ENCODE peak calls at places on chromosomes 4 and X, in nine cellular contexts. V is suprapubic skin, H is choroid plexus epithelial cell, J is HFF-Myc, P is ovary, K is right atrium auricular region, F is astrocyte, Z is foreskin fibroblast, M is fibroblast of the aortic adventitia. A is an unnamed sample.

GRCh38 chr4:88737304-88738015 is 39.8 kb upstream of the NAP1L5 start:
- DNase-seq in V (no peak), H (peak; percentile 29), J (no peak), P (no peak), K (no peak), F (peak; percentile 84), Z (no peak), M (peak; percentile 29), A (no peak)

GRCh38 chr4:2041234-2042130 is 17.6 kb upstream of the NAT8L start:
- DNase-seq in V (peak; percentile 86), H (peak; percentile 57), J (peak; percentile 41), P (peak; percentile 64), K (peak; percentile 73), F (peak; percentile 13), Z (peak; percentile 94), M (peak; percentile 74), A (no peak)

GRCh38 chr4:156974264-156974663 is 2.7 kb upstream of the PDGFC start:
- DNase-seq in V (no peak), H (peak; percentile 91), J (no peak), P (no peak), K (no peak), F (peak; percentile 94), Z (peak; percentile 75), M (peak; percentile 51), A (no peak)

GRCh38 chr4:137367608-137368007 is 164.7 kb downstream of the PCDH18 start:
- DNase-seq in V (no peak), H (peak; percentile 84), J (peak; percentile 75), P (no peak), K (no peak), F (no peak), Z (peak; percentile 87), M (peak; percentile 80), A (peak; percentile 44)

GRCh38 chr4:127138586-127138985 is 494.2 kb upstream of the INTU start:
- DNase-seq in V (no peak), H (peak; percentile 48), J (no peak), P (no peak), K (no peak), F (peak; percentile 53), Z (no peak), M (no peak), A (no peak)

GRCh38 chrX:28854637-28855036 is 267.4 kb downstream of the IL1RAPL1 start:
- DNase-seq in V (no peak), H (peak; percentile 7), J (no peak), P (no peak), K (no peak), F (peak; percentile 22), Z (no peak), M (peak; percentile 4), A (no peak)

GRCh38 chrX:147476008-147476407 is 435.7 kb upstream of the FMR1 start:
- DNase-seq in V (no peak), H (peak; percentile 1), J (no peak), P (no peak), K (no peak), F (no peak), Z (no peak), M (no peak), A (no peak)

GRCh38 chr4:100789991-100790390 is 272.2 kb upstream of the EMCN start:
- DNase-seq in V (no peak), H (no peak), J (no peak), P (no peak), K (no peak), F (no peak), Z (no peak), M (no peak), A (no peak)

GRCh38 chrX:13050151-13050550 is 5.7 kb upstream of the FAM9C start:
- DNase-seq in V (no peak), H (no peak), J (no peak), P (no peak), K (no peak), F (no peak), Z (no peak), M (no peak), A (no peak)

GRCh38 chr4:125639182-125639621 is 324.4 kb downstream of the FAT4 start:
- DNase-seq in V (no peak), H (peak; percentile 22), J (no peak), P (no peak), K (no peak), F (peak; percentile 16), Z (peak; percentile 70), M (peak; percentile 21), A (no peak)

GRCh38 chrX:16633754-16634153 is 16.2 kb upstream of the S100G start:
- DNase-seq in V (no peak), H (peak; percentile 58), J (no peak), P (no peak), K (no peak), F (peak; percentile 31), Z (no peak), M (peak; percentile 53), A (no peak)

GRCh38 chrX:40479777-40480318 is 100.9 kb upstream of the ATP6AP2 start:
- DNase-seq in V (no peak), H (no peak), J (no peak), P (no peak), K (no peak), F (no peak), Z (no peak), M (no peak), A (no peak)

GRCh38 chr4:184745747-184746531 is 12.0 kb upstream of the CENPU start:
- DNase-seq in V (no peak), H (peak; percentile 94), J (peak; percentile 55), P (peak; percentile 71), K (peak; percentile 86), F (peak; percentile 47), Z (peak; percentile 90), M (peak; percentile 92), A (no peak)

GRCh38 chrX:21666679-21667078 is 8.5 kb upstream of the KLHL34 start:
- DNase-seq in V (no peak), H (no peak), J (no peak), P (no peak), K (no peak), F (peak; percentile 30), Z (no peak), M (no peak), A (peak; percentile 0)
- H3K4me3 ChIP-seq in V (no peak overlapping the region), H (no peak overlapping the region), J (no peak overlapping the region), P (no peak overlapping the region), K (no peak overlapping the region), F (no peak overlapping the region), Z (no peak overlapping the region), M (no peak overlapping the region), A (no peak overlapping the region)

GRCh38 chrX:109774136-109774535 is 41.1 kb upstream of the ACSL4 start:
- DNase-seq in V (no peak), H (peak; percentile 17), J (no peak), P (no peak), K (no peak), F (no peak), Z (peak; percentile 47), M (peak; percentile 70), A (no peak)
- TF ChIP-seq CTCF in V (no peak), H (no peak), J (no peak), P (no peak), K (no peak), F (no peak), Z (no peak), M (no peak), A (no peak)

GRCh38 chrX:25018682-25019081 is 2.9 kb upstream of the ARX start:
- DNase-seq in V (no peak), H (no peak), J (no peak), P (no peak), K (no peak), F (no peak), Z (no peak), M (no peak), A (no peak)

GRCh38 chrX:25019707-25020390 is 4.1 kb upstream of the ARX start:
- DNase-seq in V (no peak), H (no peak), J (no peak), P (no peak), K (no peak), F (no peak), Z (no peak), M (no peak), A (no peak)

GRCh38 chrX:25022499-25023325 is 6.9 kb upstream of the ARX start:
- DNase-seq in V (no peak), H (no peak), J (no peak), P (no peak), K (no peak), F (no peak), Z (no peak), M (no peak), A (no peak)

GRCh38 chrX:25021132-25021498 is 5.3 kb upstream of the ARX start:
- DNase-seq in V (no peak), H (no peak), J (no peak), P (no peak), K (no peak), F (no peak), Z (no peak), M (no peak), A (no peak)

DNA sequence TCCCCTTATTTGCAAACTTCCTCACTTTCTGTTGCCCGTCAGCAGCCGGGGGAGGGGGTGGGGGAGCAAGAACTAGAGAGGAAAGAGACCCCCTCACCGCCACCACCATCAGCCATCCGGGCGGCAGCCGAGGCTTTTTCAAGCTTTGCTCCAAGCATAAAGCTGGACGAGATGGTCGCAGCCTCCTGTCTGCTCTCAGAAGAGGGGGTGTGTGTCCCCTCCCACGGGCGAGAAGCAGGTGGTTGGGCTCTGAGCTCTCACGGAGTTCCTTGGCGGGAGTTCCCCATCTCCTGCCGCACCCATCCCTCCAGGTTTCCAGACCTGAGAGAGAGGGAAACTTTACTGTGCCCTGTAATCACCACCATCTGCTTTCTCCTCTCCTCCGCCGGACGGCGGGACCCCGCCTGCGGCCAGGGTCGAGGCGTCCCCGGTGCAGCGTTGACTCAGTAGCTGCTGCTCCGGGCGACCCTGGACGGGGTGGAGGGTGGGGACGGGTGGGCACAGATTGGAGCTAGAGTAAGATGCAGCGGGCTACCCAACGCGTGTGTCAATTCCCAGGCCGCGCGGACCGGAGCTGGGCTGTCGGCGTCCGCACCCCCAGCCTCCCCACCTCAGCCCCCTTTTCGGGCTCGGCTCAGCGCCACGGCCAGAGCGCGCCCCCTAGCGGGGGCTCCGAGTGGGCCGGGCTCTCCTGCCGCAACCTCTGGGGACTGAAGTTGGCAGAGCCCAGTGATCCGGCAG is 4.8 kb upstream of the ARX start:
- DNase-seq in V (no peak), H (no peak), J (no peak), P (peak; percentile 66), K (no peak), F (no peak), Z (no peak), M (no peak), A (no peak)
- H3K4me3 ChIP-seq in V (peak overlapping the region; percentile 12), H (no peak overlapping the region), J (no peak overlapping the region), P (peak overlapping the region; percentile 22), K (no peak overlapping the region), F (peak overlapping the region; percentile 39), Z (no peak overlapping the region), M (no peak overlapping the region), A (no peak overlapping the region)

GRCh38 chr4:94741304-94741703 is 16.5 kb upstream of the BMPR1B start:
- DNase-seq in V (no peak), H (peak; percentile 35), J (no peak), P (no peak), K (no peak), F (no peak), Z (no peak), M (peak; percentile 16), A (no peak)

GRCh38 chr4:94744830-94745229 is 12.9 kb upstream of the BMPR1B start:
- DNase-seq in V (no peak), H (no peak), J (no peak), P (no peak), K (no peak), F (no peak), Z (no peak), M (no peak), A (no peak)

GRCh38 chr4:94743838-94744237 is 13.9 kb upstream of the BMPR1B start:
- DNase-seq in V (no peak), H (no peak), J (no peak), P (no peak), K (no peak), F (no peak), Z (peak; percentile 23), M (no peak), A (no peak)

GRCh38 chr4:94746746-94747145 is 11.0 kb upstream of the BMPR1B start:
- DNase-seq in V (no peak), H (no peak), J (no peak), P (no peak), K (no peak), F (no peak), Z (no peak), M (no peak), A (no peak)
- TF ChIP-seq CTCF in V (no peak), H (peak; percentile 27), J (no peak), P (no peak), K (no peak), F (no peak), Z (no peak), M (peak; percentile 9), A (no peak)